ENCODE peak calls at places on chromosomes 3 and 15, in six cellular contexts. One of them, this sample, is unnamed.

GRCh38 chr3:56917740-56918568 is 116.2 kb upstream of the ARHGEF3 start:
- ATAC-seq in activated CD8-positive, alpha-beta memory T cell treated with anti-CD3 and anti-CD28 coated beads, Interleukin-2, amount 10 ng/mL, durations not matched to agents 7 days and 5 days: peak; percentile 29
- ATAC-seq in effector memory CD8-positive, alpha-beta T cell: peak; percentile 19
- ATAC-seq in gastroesophageal sphincter: no peak
- ATAC-seq in Panc1: no peak
- ATAC-seq in stimulated activated effector memory CD8-positive, alpha-beta T cell treated with anti-CD3 and anti-CD28 coated beads, Interleukin-12 subunit alpha, Interleukin-12 subunit beta, amount 100 ng/mL, for 72 hours: peak; percentile 49
- ATAC-seq in this sample: no peak

GRCh38 chr15:74817370-74817737 is 4.7 kb downstream of the LMAN1L start:
- ATAC-seq in effector memory CD8-positive, alpha-beta T cell: no peak
- ATAC-seq in stimulated activated effector memory CD8-positive, alpha-beta T cell treated with anti-CD3 and anti-CD28 coated beads, Interleukin-12 subunit alpha, Interleukin-12 subunit beta, amount 100 ng/mL, for 72 hours: no peak
- ATAC-seq in Panc1: peak; percentile 74
- ATAC-seq in gastroesophageal sphincter: peak; percentile 78
- ATAC-seq in activated CD8-positive, alpha-beta memory T cell treated with anti-CD3 and anti-CD28 coated beads, Interleukin-2, amount 10 ng/mL, durations not matched to agents 7 days and 5 days: no peak
- ATAC-seq in this sample: peak; percentile 76

GRCh38 chr15:29784413-29784812 is 37.9 kb downstream of the TJP1 start:
- ATAC-seq in activated CD8-positive, alpha-beta memory T cell treated with anti-CD3 and anti-CD28 coated beads, Interleukin-2, amount 10 ng/mL, durations not matched to agents 7 days and 5 days: no peak
- ATAC-seq in Panc1: no peak
- ATAC-seq in gastroesophageal sphincter: no peak
- ATAC-seq in effector memory CD8-positive, alpha-beta T cell: no peak
- ATAC-seq in stimulated activated effector memory CD8-positive, alpha-beta T cell treated with anti-CD3 and anti-CD28 coated beads, Interleukin-12 subunit alpha, Interleukin-12 subunit beta, amount 100 ng/mL, for 72 hours: no peak
- ATAC-seq in this sample: no peak

GRCh38 chr3:46947981-46948791 is 28.4 kb downstream of the CCDC12 start:
- ATAC-seq in Panc1: peak; percentile 10
- ATAC-seq in effector memory CD8-positive, alpha-beta T cell: peak; percentile 74
- ATAC-seq in gastroesophageal sphincter: peak; percentile 70
- ATAC-seq in stimulated activated effector memory CD8-positive, alpha-beta T cell treated with anti-CD3 and anti-CD28 coated beads, Interleukin-12 subunit alpha, Interleukin-12 subunit beta, amount 100 ng/mL, for 72 hours: peak; percentile 83
- ATAC-seq in activated CD8-positive, alpha-beta memory T cell treated with anti-CD3 and anti-CD28 coated beads, Interleukin-2, amount 10 ng/mL, durations not matched to agents 7 days and 5 days: peak; percentile 79
- ATAC-seq in this sample: peak; percentile 65

GRCh38 chr15:99844150-99844549 is 110.9 kb upstream of the LYSMD4 start:
- ATAC-seq in activated CD8-positive, alpha-beta memory T cell treated with anti-CD3 and anti-CD28 coated beads, Interleukin-2, amount 10 ng/mL, durations not matched to agents 7 days and 5 days: no peak
- ATAC-seq in stimulated activated effector memory CD8-positive, alpha-beta T cell treated with anti-CD3 and anti-CD28 coated beads, Interleukin-12 subunit alpha, Interleukin-12 subunit beta, amount 100 ng/mL, for 72 hours: no peak
- ATAC-seq in gastroesophageal sphincter: no peak
- ATAC-seq in Panc1: no peak
- ATAC-seq in effector memory CD8-positive, alpha-beta T cell: no peak
- ATAC-seq in this sample: no peak

GRCh38 chr3:30502742-30503073 is 103.7 kb upstream of the TGFBR2 start:
- ATAC-seq in effector memory CD8-positive, alpha-beta T cell: peak; percentile 29
- ATAC-seq in activated CD8-positive, alpha-beta memory T cell treated with anti-CD3 and anti-CD28 coated beads, Interleukin-2, amount 10 ng/mL, durations not matched to agents 7 days and 5 days: no peak
- ATAC-seq in stimulated activated effector memory CD8-positive, alpha-beta T cell treated with anti-CD3 and anti-CD28 coated beads, Interleukin-12 subunit alpha, Interleukin-12 subunit beta, amount 100 ng/mL, for 72 hours: peak; percentile 71
- ATAC-seq in gastroesophageal sphincter: no peak
- ATAC-seq in Panc1: no peak
- ATAC-seq in this sample: peak; percentile 95

GRCh38 chr3:42713747-42714146 is 11.1 kb upstream of the HHATL start:
- ATAC-seq in effector memory CD8-positive, alpha-beta T cell: no peak
- ATAC-seq in Panc1: no peak
- ATAC-seq in stimulated activated effector memory CD8-positive, alpha-beta T cell treated with anti-CD3 and anti-CD28 coated beads, Interleukin-12 subunit alpha, Interleukin-12 subunit beta, amount 100 ng/mL, for 72 hours: no peak
- ATAC-seq in gastroesophageal sphincter: no peak
- ATAC-seq in activated CD8-positive, alpha-beta memory T cell treated with anti-CD3 and anti-CD28 coated beads, Interleukin-2, amount 10 ng/mL, durations not matched to agents 7 days and 5 days: no peak
- ATAC-seq in this sample: no peak

GRCh38 chr15:48796930-48797329 is 13.9 kb downstream of the CEP152 start:
- ATAC-seq in gastroesophageal sphincter: no peak
- ATAC-seq in stimulated activated effector memory CD8-positive, alpha-beta T cell treated with anti-CD3 and anti-CD28 coated beads, Interleukin-12 subunit alpha, Interleukin-12 subunit beta, amount 100 ng/mL, for 72 hours: peak; percentile 69
- ATAC-seq in activated CD8-positive, alpha-beta memory T cell treated with anti-CD3 and anti-CD28 coated beads, Interleukin-2, amount 10 ng/mL, durations not matched to agents 7 days and 5 days: peak; percentile 61
- ATAC-seq in effector memory CD8-positive, alpha-beta T cell: peak; percentile 26
- ATAC-seq in Panc1: no peak
- ATAC-seq in this sample: no peak

GRCh38 chr3:166291510-166291909 is 454.3 kb upstream of the BCHE start:
- ATAC-seq in stimulated activated effector memory CD8-positive, alpha-beta T cell treated with anti-CD3 and anti-CD28 coated beads, Interleukin-12 subunit alpha, Interleukin-12 subunit beta, amount 100 ng/mL, for 72 hours: peak; percentile 31
- ATAC-seq in effector memory CD8-positive, alpha-beta T cell: no peak
- ATAC-seq in activated CD8-positive, alpha-beta memory T cell treated with anti-CD3 and anti-CD28 coated beads, Interleukin-2, amount 10 ng/mL, durations not matched to agents 7 days and 5 days: no peak
- ATAC-seq in gastroesophageal sphincter: no peak
- ATAC-seq in Panc1: no peak
- ATAC-seq in this sample: no peak

GRCh38 chr15:67241132-67241855 is 13.2 kb downstream of the AAGAB start:
- ATAC-seq in stimulated activated effector memory CD8-positive, alpha-beta T cell treated with anti-CD3 and anti-CD28 coated beads, Interleukin-12 subunit alpha, Interleukin-12 subunit beta, amount 100 ng/mL, for 72 hours: peak; percentile 96
- ATAC-seq in activated CD8-positive, alpha-beta memory T cell treated with anti-CD3 and anti-CD28 coated beads, Interleukin-2, amount 10 ng/mL, durations not matched to agents 7 days and 5 days: peak; percentile 92
- ATAC-seq in gastroesophageal sphincter: no peak
- ATAC-seq in Panc1: no peak
- ATAC-seq in effector memory CD8-positive, alpha-beta T cell: peak; percentile 69
- ATAC-seq in this sample: peak; percentile 28

GRCh38 chr15:39699531-39700110 is 83.0 kb downstream of the FSIP1 start:
- ATAC-seq in gastroesophageal sphincter: no peak
- ATAC-seq in Panc1: no peak
- ATAC-seq in effector memory CD8-positive, alpha-beta T cell: no peak
- ATAC-seq in activated CD8-positive, alpha-beta memory T cell treated with anti-CD3 and anti-CD28 coated beads, Interleukin-2, amount 10 ng/mL, durations not matched to agents 7 days and 5 days: no peak
- ATAC-seq in stimulated activated effector memory CD8-positive, alpha-beta T cell treated with anti-CD3 and anti-CD28 coated beads, Interleukin-12 subunit alpha, Interleukin-12 subunit beta, amount 100 ng/mL, for 72 hours: no peak
- ATAC-seq in this sample: no peak

GRCh38 chr15:65097651-65098263 is 17.2 kb downstream of the UBAP1L start:
- ATAC-seq in Panc1: no peak
- ATAC-seq in activated CD8-positive, alpha-beta memory T cell treated with anti-CD3 and anti-CD28 coated beads, Interleukin-2, amount 10 ng/mL, durations not matched to agents 7 days and 5 days: no peak
- ATAC-seq in gastroesophageal sphincter: no peak
- ATAC-seq in effector memory CD8-positive, alpha-beta T cell: no peak
- ATAC-seq in stimulated activated effector memory CD8-positive, alpha-beta T cell treated with anti-CD3 and anti-CD28 coated beads, Interleukin-12 subunit alpha, Interleukin-12 subunit beta, amount 100 ng/mL, for 72 hours: no peak
- ATAC-seq in this sample: no peak

GRCh38 chr3:158407844-158408517 is 163.0 kb upstream of the MLF1 start:
- ATAC-seq in effector memory CD8-positive, alpha-beta T cell: no peak
- ATAC-seq in Panc1: no peak
- ATAC-seq in activated CD8-positive, alpha-beta memory T cell treated with anti-CD3 and anti-CD28 coated beads, Interleukin-2, amount 10 ng/mL, durations not matched to agents 7 days and 5 days: no peak
- ATAC-seq in gastroesophageal sphincter: no peak
- ATAC-seq in stimulated activated effector memory CD8-positive, alpha-beta T cell treated with anti-CD3 and anti-CD28 coated beads, Interleukin-12 subunit alpha, Interleukin-12 subunit beta, amount 100 ng/mL, for 72 hours: no peak
- ATAC-seq in this sample: no peak

GRCh38 chr15:67613708-67614107 is 71.2 kb downstream of the MAP2K5 start:
- ATAC-seq in gastroesophageal sphincter: no peak
- ATAC-seq in activated CD8-positive, alpha-beta memory T cell treated with anti-CD3 and anti-CD28 coated beads, Interleukin-2, amount 10 ng/mL, durations not matched to agents 7 days and 5 days: no peak
- ATAC-seq in stimulated activated effector memory CD8-positive, alpha-beta T cell treated with anti-CD3 and anti-CD28 coated beads, Interleukin-12 subunit alpha, Interleukin-12 subunit beta, amount 100 ng/mL, for 72 hours: no peak
- ATAC-seq in Panc1: no peak
- ATAC-seq in effector memory CD8-positive, alpha-beta T cell: no peak
- ATAC-seq in this sample: no peak

GRCh38 chr3:57949779-57950618 is 58.2 kb upstream of the FLNB start:
- ATAC-seq in stimulated activated effector memory CD8-positive, alpha-beta T cell treated with anti-CD3 and anti-CD28 coated beads, Interleukin-12 subunit alpha, Interleukin-12 subunit beta, amount 100 ng/mL, for 72 hours: no peak
- ATAC-seq in gastroesophageal sphincter: peak; percentile 69
- ATAC-seq in activated CD8-positive, alpha-beta memory T cell treated with anti-CD3 and anti-CD28 coated beads, Interleukin-2, amount 10 ng/mL, durations not matched to agents 7 days and 5 days: no peak
- ATAC-seq in effector memory CD8-positive, alpha-beta T cell: no peak
- ATAC-seq in Panc1: peak; percentile 60
- ATAC-seq in this sample: peak; percentile 88